ENCODE peak calls at places on chromosome 7, in six cellular contexts. T, L, X, K, M and Y are unnamed samples.

GRCh38 chr7:25597881-25598456 is 369.7 kb upstream of the NPVF start:
- DNase-seq in T (no peak), L (no peak), X (no peak), K (no peak), M (no peak), Y (no peak)

GRCh38 chr7:5419523-5420107 is 4.0 kb downstream of the TNRC18 start:
- DNase-seq in T (no peak), L (peak), X (no peak), K (peak), M (no peak), Y (no peak)

GRCh38 chr7:2956526-2957368 is 86.9 kb downstream of the CARD11 start:
- DNase-seq in T (no peak), L (no peak), X (peak), K (peak), M (no peak), Y (peak)

GRCh38 chr7:159126496-159127345 is 17.9 kb downstream of the VIPR2 start:
- DNase-seq in T (no peak), L (no peak), X (no peak), K (no peak), M (no peak), Y (no peak)

GRCh38 chr7:138625084-138625848 is 75.9 kb downstream of the SVOPL start:
- DNase-seq in T (no peak), L (no peak), X (no peak), K (no peak), M (no peak), Y (peak)

GRCh38 chr7:23216021-23216420 is 30.6 kb upstream of the GPNMB start:
- DNase-seq in T (peak), L (no peak), X (no peak), K (peak), M (no peak), Y (no peak)

GRCh38 chr7:22296916-22297315 is 60.0 kb downstream of the RAPGEF5 start:
- DNase-seq in T (no peak), L (no peak), X (no peak), K (no peak), M (no peak), Y (no peak)

GRCh38 chr7:85602196-85602595 is 415.3 kb upstream of the SEMA3D start:
- DNase-seq in T (no peak), L (no peak), X (no peak), K (no peak), M (no peak), Y (no peak)

GRCh38 chr7:127208860-127209259 is 43.9 kb downstream of the GRM8 start:
- DNase-seq in T (no peak), L (no peak), X (no peak), K (no peak), M (no peak), Y (no peak)

GRCh38 chr7:111388912-111389311 is 173.4 kb downstream of the IMMP2L start:
- DNase-seq in T (no peak), L (no peak), X (no peak), K (no peak), M (no peak), Y (no peak)

GRCh38 chr7:101164071-101164840 is 1.1 kb downstream of the VGF start:
- DNase-seq in T (no peak), L (no peak), X (peak), K (no peak), M (no peak), Y (no peak)

GRCh38 chr7:70131807-70132565 is 533.7 kb downstream of the AUTS2 start:
- DNase-seq in T (no peak), L (no peak), X (no peak), K (no peak), M (no peak), Y (no peak)

GRCh38 chr7:111083423-111083822 is 7.5 kb upstream of the LRRN3 start:
- DNase-seq in T (no peak), L (no peak), X (no peak), K (no peak), M (peak), Y (peak)

GRCh38 chr7:137731436-137731835 is 115.3 kb downstream of the DGKI start:
- DNase-seq in T (no peak), L (no peak), X (no peak), K (no peak), M (no peak), Y (no peak)

GRCh38 chr7:31937982-31938381 is 132.2 kb downstream of the PDE1C start:
- DNase-seq in T (no peak), L (no peak), X (no peak), K (no peak), M (no peak), Y (no peak)

GRCh38 chr7:132752431-132752830 is 176.2 kb upstream of the PLXNA4 start:
- DNase-seq in T (no peak), L (no peak), X (no peak), K (no peak), M (no peak), Y (no peak)

GRCh38 chr7:90706067-90706716 is 110.1 kb downstream of the CDK14 start:
- DNase-seq in T (no peak), L (no peak), X (no peak), K (no peak), M (no peak), Y (no peak)

GRCh38 chr7:51079494-51079893 is 237.1 kb downstream of the COBL start:
- DNase-seq in T (no peak), L (no peak), X (no peak), K (no peak), M (no peak), Y (no peak)

GRCh38 chr7:123096976-123097375 is 101.5 kb upstream of the TAS2R16 start:
- DNase-seq in T (no peak), L (no peak), X (no peak), K (no peak), M (no peak), Y (no peak)

GRCh38 chr7:158368449-158368848 is 219.2 kb downstream of the PTPRN2 start:
- DNase-seq in T (no peak), L (no peak), X (no peak), K (peak), M (no peak), Y (no peak)

DNA sequence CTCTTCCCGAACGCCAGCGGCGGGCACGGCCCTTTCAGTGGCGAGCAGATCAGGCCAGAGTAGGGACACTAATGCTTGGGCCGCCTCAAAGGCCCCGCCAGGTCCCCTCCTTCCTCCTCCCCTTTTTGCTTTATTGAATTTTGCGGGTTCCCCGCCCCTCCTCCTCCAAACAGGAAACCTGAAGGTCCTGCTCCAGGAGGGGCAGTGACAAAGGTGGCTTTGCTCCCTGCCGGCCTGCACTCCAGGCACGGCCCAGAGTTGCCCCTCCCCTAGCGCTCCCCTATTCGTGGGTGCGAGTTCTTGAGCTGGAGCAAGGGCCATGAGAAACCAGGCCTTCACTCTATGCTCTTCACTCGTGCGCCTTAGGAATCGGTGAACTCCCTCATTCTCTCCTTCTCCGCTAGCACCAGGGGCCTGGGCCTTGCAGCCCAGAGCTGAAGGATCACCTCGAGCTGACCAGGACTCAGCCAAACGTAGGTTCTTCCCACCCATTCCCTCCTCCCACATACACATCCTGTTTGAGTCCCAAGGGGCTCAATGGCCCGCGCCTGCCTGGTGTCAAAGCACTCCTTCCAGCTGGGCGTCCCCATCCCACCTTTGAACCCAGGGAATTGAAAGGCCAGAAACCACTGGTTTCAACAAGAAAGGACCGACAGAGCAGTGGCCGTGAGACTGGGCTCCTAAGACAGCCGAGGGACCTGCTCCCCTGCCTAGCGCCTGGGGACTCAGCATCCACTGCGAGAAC is 629 bp upstream of the HOXA6 start:
- DNase-seq in T (peak), L (no peak), X (no peak), K (no peak), M (no peak), Y (no peak)
- H3K4me3 ChIP-seq in T (peak), L (no peak), X (peak), K (peak), M (no peak), Y (no peak)

DNA sequence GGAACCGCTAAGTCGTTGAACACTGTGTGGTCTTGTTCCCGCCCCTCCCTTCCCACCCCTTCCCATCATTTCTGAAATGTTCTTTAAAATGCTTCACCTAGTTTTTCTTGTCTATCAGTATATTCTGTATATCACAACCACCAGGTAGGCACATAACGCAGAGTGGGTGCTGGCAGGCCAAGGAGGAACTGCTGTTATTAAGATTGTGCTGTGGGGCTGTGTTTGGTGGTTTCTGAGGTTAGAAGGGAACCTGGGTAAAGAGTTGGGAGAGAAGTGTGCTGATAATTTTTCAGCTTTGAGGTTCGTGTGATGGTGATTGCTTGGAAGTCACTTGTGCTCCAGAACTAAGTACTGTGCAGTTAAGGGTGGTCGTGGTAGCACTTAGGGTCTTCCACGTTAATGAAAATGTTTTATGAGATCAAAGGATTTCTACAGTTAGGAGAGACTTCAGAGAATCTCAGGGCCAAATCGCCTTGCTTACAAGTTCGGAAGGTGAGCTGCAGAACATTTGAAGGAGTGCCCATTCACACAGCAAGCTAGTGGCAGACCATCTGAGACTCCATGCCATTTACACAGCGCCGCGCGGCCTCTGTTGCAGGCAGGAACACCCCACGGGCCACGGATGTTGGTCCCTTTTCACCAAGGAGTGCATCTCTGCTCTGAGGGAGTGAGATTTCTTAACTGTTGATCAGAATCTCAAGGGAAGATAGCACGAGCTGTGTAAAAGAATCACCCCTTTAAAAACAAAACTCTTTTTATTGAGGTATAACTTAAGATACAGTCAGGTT is 1.6 kb downstream of the UBE3C start:
- DNase-seq in T (no peak), L (no peak), X (no peak), K (no peak), M (no peak), Y (no peak)
- H3K4me3 ChIP-seq in T (peak), L (peak), X (peak), K (peak), M (peak), Y (peak)

DNA sequence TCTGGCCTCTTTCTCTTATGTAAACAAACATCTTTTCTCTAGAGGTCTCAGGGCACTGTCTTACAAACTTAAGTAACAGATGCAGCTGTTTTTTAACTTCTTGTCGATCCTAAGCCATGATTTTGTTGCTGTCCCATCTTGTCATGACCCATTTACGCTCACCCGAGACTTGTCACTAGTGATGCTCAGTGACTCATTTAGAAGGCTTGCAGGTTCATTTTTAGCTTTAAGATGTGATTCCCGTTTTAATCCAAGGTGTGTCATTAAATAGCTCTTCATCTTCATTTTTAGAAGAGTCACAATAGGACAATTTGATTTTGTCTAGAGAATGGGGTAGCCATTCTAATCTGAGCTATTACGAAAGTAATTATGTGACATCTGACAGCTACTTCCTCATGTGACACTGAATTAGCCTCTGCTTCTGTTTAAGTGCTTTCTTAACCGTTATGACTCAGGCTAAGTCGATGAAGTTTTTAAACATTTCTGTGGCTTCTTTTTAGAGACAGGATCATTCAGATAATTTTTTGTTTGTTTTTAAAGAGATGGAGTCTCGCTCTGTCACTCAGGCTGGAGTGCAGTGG is 42.7 kb downstream of the SPDYE5 start:
- DNase-seq in T (no peak), L (no peak), X (no peak), K (no peak), M (no peak), Y (no peak)
- H3K4me3 ChIP-seq in T (no peak), L (no peak), X (no peak), K (no peak), M (no peak), Y (no peak)

GRCh38 chr7:94397721-94398120 is 3.0 kb downstream of the COL1A2 start:
- DNase-seq in T (no peak), L (no peak), X (no peak), K (no peak), M (no peak), Y (no peak)
- H3K4me3 ChIP-seq in T (peak), L (no peak), X (peak), K (peak), M (no peak), Y (no peak)

GRCh38 chr7:151925446-151926335 is 30.6 kb upstream of the GALNTL5 start:
- DNase-seq in T (peak), L (no peak), X (no peak), K (no peak), M (no peak), Y (no peak)
- H3K4me3 ChIP-seq in T (no peak), L (no peak), X (no peak), K (no peak), M (no peak), Y (peak)

DNA sequence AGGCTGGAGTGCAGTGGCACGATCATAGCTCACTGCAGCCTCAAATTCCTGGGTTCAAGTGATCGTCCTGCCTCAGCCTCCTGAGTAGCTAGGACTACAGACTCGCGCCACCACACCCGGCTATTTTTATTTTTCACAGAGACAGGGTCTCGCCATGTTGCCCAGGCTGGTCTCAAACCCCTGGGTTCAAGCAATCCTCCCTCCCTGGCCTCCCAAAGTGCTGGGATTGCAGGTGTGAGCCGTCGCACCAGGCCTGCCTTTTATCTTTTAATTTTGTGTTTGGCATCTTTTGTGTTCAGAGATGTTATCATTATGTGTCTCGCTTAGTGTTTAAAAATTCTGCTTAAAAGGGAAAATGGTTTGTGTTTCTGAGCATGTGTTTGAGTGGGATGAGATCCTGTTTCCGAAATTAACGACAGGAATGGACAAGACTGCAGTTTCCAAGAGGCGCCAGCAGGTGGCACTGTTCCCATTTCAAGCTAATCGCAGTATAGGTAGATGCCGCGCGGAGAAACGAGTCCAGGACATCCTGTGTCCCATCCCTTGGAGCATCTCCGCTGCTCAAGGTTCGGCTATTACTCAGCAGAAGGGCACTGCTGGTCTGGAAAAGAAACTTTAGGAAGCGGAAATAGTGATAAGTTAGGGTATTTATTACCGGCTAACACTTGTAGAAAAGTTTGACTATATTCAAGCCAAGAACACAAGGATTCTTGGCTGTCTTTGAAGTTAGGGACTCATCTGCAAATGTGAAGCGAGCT is 23.0 kb upstream of the ST7 start:
- DNase-seq in T (peak), L (peak), X (peak), K (peak), M (peak), Y (peak)
- H3K4me3 ChIP-seq in T (no peak), L (no peak), X (no peak), K (no peak), M (no peak), Y (peak)

DNA sequence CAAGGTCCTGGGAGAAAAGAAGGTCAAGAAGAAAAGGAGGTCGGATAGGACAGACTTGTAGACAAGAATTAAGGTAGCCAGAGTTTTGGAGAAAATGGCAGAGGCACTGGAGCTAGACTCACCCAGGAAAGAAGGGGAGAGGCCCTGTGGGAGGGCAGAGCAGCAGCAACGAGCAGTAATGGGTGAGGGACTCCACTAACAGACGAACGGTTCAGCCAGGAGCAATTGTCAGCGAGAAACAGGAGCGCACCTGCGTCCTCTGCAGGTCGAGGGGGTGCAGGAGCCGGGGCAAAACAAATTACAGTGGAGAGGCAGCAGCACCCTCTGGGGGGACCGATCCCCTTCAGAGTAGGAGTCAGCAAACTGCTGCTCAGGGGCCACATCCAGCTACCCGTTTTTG is 18.5 kb upstream of the IGFBP3 start:
- DNase-seq in T (no peak), L (no peak), X (no peak), K (no peak), M (no peak), Y (no peak)
- H3K4me3 ChIP-seq in T (no peak), L (no peak), X (no peak), K (no peak), M (no peak), Y (no peak)